ENCODE peak calls at places on chromosome X, in ten cellular contexts. G is posterior cingulate gyrus; E is stimulated activated CD4-positive, alpha-beta T cell treated with anti-CD3 and anti-CD28 coated beads, Interleukin-15, amount 100 ng/mL, for 24 hours; Z is SK-N-SH; P is endothelial cell; F is T-helper 2 cell; I is NCI-H524; C is choroid plexus epithelial cell; W is left colon; K is natural killer cell. X is an unnamed sample.

GRCh38 chrX:136319600-136319999 is 18.8 kb downstream of the ADGRG4 start:
- DNase-seq in G (no peak), E (no peak), Z (no peak), P (no peak), F (no peak), I (no peak), C (no peak), W (no peak), K (no peak), X (no peak)

GRCh38 chrX:23816179-23816578 is 33.2 kb downstream of the SAT1 start:
- DNase-seq in G (no peak), E (no peak), Z (no peak), P (no peak), F (no peak), I (no peak), C (no peak), W (no peak), K (no peak), X (no peak)

GRCh38 chrX:52874661-52875060 is 6.8 kb upstream of the XAGE3 start:
- DNase-seq in G (no peak), E (no peak), Z (no peak), P (no peak), F (no peak), I (no peak), C (no peak), W (no peak), K (no peak), X (no peak)

GRCh38 chrX:130176354-130176776 is 4.6 kb downstream of the RAB33A start:
- DNase-seq in G (no peak), E (no peak), Z (no peak), P (no peak), F (no peak), I (no peak), C (no peak), W (no peak), K (no peak), X (no peak)

GRCh38 chrX:16722481-16722880 is 3.1 kb downstream of the SYAP1 start:
- DNase-seq in G (no peak), E (no peak), Z (no peak), P (no peak), F (no peak), I (no peak), C (no peak), W (no peak), K (no peak), X (no peak)

GRCh38 chrX:86021652-86022289 is 25.6 kb downstream of the CHM start:
- DNase-seq in G (no peak), E (no peak), Z (no peak), P (no peak), F (no peak), I (no peak), C (no peak), W (no peak), K (no peak), X (no peak)

GRCh38 chrX:102723456-102723855 is 2.9 kb downstream of the GPRASP3 start:
- DNase-seq in G (no peak), E (no peak), Z (no peak), P (no peak), F (no peak), I (no peak), C (no peak), W (no peak), K (no peak), X (no peak)

GRCh38 chrX:72027024-72027913 is 104.4 kb downstream of the RTL5 start:
- DNase-seq in G (no peak), E (no peak), Z (no peak), P (no peak), F (no peak), I (no peak), C (no peak), W (no peak), K (no peak), X (no peak)

GRCh38 chrX:130184168-130184567 is 12.4 kb downstream of the RAB33A start:
- DNase-seq in G (no peak), E (no peak), Z (no peak), P (no peak), F (no peak), I (no peak), C (no peak), W (no peak), K (no peak), X (no peak)

GRCh38 chrX:136325377-136325776 is 24.6 kb downstream of the ADGRG4 start:
- DNase-seq in G (no peak), E (no peak), Z (no peak), P (no peak), F (no peak), I (no peak), C (no peak), W (no peak), K (no peak), X (no peak)

GRCh38 chrX:20459410-20460350 is 193.0 kb upstream of the RPS6KA3 start:
- DNase-seq in G (no peak), E (peak), Z (no peak), P (no peak), F (no peak), I (no peak), C (no peak), W (no peak), K (no peak), X (no peak)

GRCh38 chrX:123731987-123732678 is 719 bp downstream of the THOC2 start:
- DNase-seq in G (peak), E (peak), Z (peak), P (peak), F (no peak), I (peak), C (peak), W (peak), K (peak), X (no peak)

GRCh38 chrX:13717697-13718483 is 16.5 kb downstream of the TRAPPC2 start:
- DNase-seq in G (peak), E (no peak), Z (no peak), P (no peak), F (no peak), I (no peak), C (peak), W (no peak), K (no peak), X (no peak)

GRCh38 chrX:22278375-22278774 is 5.7 kb downstream of the CBLL2 start:
- DNase-seq in G (no peak), E (no peak), Z (no peak), P (no peak), F (no peak), I (no peak), C (peak), W (no peak), K (no peak), X (no peak)

GRCh38 chrX:118536687-118537461 is 41.3 kb downstream of the DOCK11 start:
- DNase-seq in G (peak), E (peak), Z (peak), P (peak), F (peak), I (peak), C (peak), W (peak), K (peak), X (peak)

GRCh38 chrX:72308566-72309296 is 3.0 kb upstream of the CITED1 start:
- DNase-seq in G (peak), E (peak), Z (peak), P (peak), F (peak), I (peak), C (peak), W (peak), K (peak), X (no peak)

GRCh38 chrX:55119712-55120111 is 30.9 kb downstream of the PAGE2 start:
- DNase-seq in G (no peak), E (no peak), Z (no peak), P (no peak), F (no peak), I (no peak), C (peak), W (no peak), K (no peak), X (no peak)

GRCh38 chrX:122546269-122546668 is 637.8 kb upstream of the GRIA3 start:
- DNase-seq in G (no peak), E (no peak), Z (no peak), P (no peak), F (no peak), I (no peak), C (no peak), W (no peak), K (no peak), X (no peak)

GRCh38 chrX:71053217-71053621 is 14.9 kb downstream of the SNX12 start:
- DNase-seq in G (no peak), E (no peak), Z (no peak), P (peak), F (no peak), I (no peak), C (peak), W (peak), K (peak), X (no peak)

GRCh38 chrX:45126158-45126557 is 74.5 kb downstream of the DIPK2B start:
- DNase-seq in G (no peak), E (no peak), Z (no peak), P (no peak), F (no peak), I (no peak), C (peak), W (no peak), K (no peak), X (no peak)

GRCh38 chrX:23727206-23727605 is 15.9 kb downstream of the ACOT9 start:
- DNase-seq in G (no peak), E (no peak), Z (no peak), P (no peak), F (no peak), I (no peak), C (no peak), W (no peak), K (no peak), X (no peak)

GRCh38 chrX:39309018-39309620 is 507.9 kb downstream of the MID1IP1 start:
- DNase-seq in G (no peak), E (peak), Z (no peak), P (no peak), F (peak), I (no peak), C (peak), W (no peak), K (no peak), X (no peak)

X was measured in naive thymus-derived CD8-positive, alpha-beta T cell.